ENCODE peak calls at places on chromosomes 13 and 19, in seven cellular contexts. Q, C, P, X, I, G and T are unnamed samples.

GRCh38 chr19:58417071-58417470 is 8.6 kb downstream of the ZNF584 start:
- DNase-seq in Q (no peak), C (no peak), P (no peak), X (no peak), I (no peak), G (no peak), T (no peak)

GRCh38 chr13:92164822-92165221 is 766.4 kb downstream of the GPC5 start:
- DNase-seq in Q (no peak), C (no peak), P (no peak), X (no peak), I (no peak), G (no peak), T (no peak)

GRCh38 chr13:112486386-112487126 is 101.4 kb downstream of the TUBGCP3 start:
- DNase-seq in Q (no peak), C (no peak), P (peak), X (no peak), I (no peak), G (no peak), T (no peak)

GRCh38 chr19:9406798-9407352 is 28.5 kb downstream of the ZNF266 start:
- DNase-seq in Q (peak), C (peak), P (peak), X (peak), I (peak), G (peak), T (no peak)

GRCh38 chr19:21115430-21115829 is 26.4 kb upstream of the ZNF431 start:
- DNase-seq in Q (no peak), C (no peak), P (no peak), X (no peak), I (no peak), G (no peak), T (no peak)

GRCh38 chr19:2478324-2478755 is 2.4 kb downstream of the GADD45B start:
- DNase-seq in Q (no peak), C (peak), P (peak), X (peak), I (peak), G (no peak), T (peak)

GRCh38 chr19:5479958-5480357 is 24.7 kb downstream of the ZNRF4 start:
- DNase-seq in Q (no peak), C (no peak), P (no peak), X (no peak), I (no peak), G (no peak), T (no peak)

GRCh38 chr13:80141114-80141849 is 199.6 kb downstream of the SPRY2 start:
- DNase-seq in Q (peak), C (no peak), P (peak), X (peak), I (peak), G (no peak), T (no peak)

GRCh38 chr19:8358948-8359347 is 5.0 kb upstream of the ANGPTL4 start:
- DNase-seq in Q (no peak), C (no peak), P (no peak), X (no peak), I (no peak), G (no peak), T (no peak)

GRCh38 chr13:79662882-79663281 is 181.9 kb downstream of the NDFIP2 start:
- DNase-seq in Q (peak), C (no peak), P (no peak), X (peak), I (no peak), G (no peak), T (no peak)

GRCh38 chr19:262125-262524 is 29.1 kb downstream of the PLPP2 start:
- DNase-seq in Q (no peak), C (peak), P (no peak), X (no peak), I (no peak), G (no peak), T (no peak)

GRCh38 chr13:109154146-109154545 is 524.7 kb downstream of the MYO16 start:
- DNase-seq in Q (no peak), C (no peak), P (no peak), X (no peak), I (no peak), G (no peak), T (no peak)

GRCh38 chr19:21910318-21910717 is 74.3 kb upstream of the ZNF43 start:
- DNase-seq in Q (no peak), C (no peak), P (no peak), X (no peak), I (no peak), G (no peak), T (no peak)

GRCh38 chr13:101258509-101258908 is 157.8 kb downstream of the NALCN start:
- DNase-seq in Q (no peak), C (no peak), P (no peak), X (no peak), I (no peak), G (no peak), T (no peak)

GRCh38 chr19:1811942-1812425 is at the start of gene ATP8B3:
- DNase-seq in Q (no peak), C (no peak), P (no peak), X (no peak), I (no peak), G (no peak), T (peak)

GRCh38 chr19:4547303-4548237 is 7.7 kb upstream of the LRG1 start:
- DNase-seq in Q (no peak), C (no peak), P (no peak), X (no peak), I (no peak), G (no peak), T (peak)

GRCh38 chr13:40981949-40982348 is 37.2 kb downstream of the ELF1 start:
- DNase-seq in Q (no peak), C (no peak), P (no peak), X (no peak), I (no peak), G (no peak), T (no peak)

GRCh38 chr19:23547156-23547555 is 139.9 kb downstream of the ZNF675 start:
- DNase-seq in Q (no peak), C (no peak), P (no peak), X (no peak), I (no peak), G (no peak), T (no peak)

GRCh38 chr13:102729560-102730275 is 34.9 kb upstream of the METTL21C start:
- DNase-seq in Q (no peak), C (no peak), P (peak), X (no peak), I (peak), G (no peak), T (no peak)

GRCh38 chr19:18408053-18408476 is 10.6 kb upstream of the LRRC25 start:
- DNase-seq in Q (no peak), C (peak), P (no peak), X (no peak), I (no peak), G (no peak), T (peak)

GRCh38 chr13:23386533-23386932 is 47.0 kb downstream of the SACS start:
- DNase-seq in Q (no peak), C (peak), P (no peak), X (no peak), I (no peak), G (no peak), T (no peak)

GRCh38 chr13:21837841-21838551 is 167.1 kb downstream of the FGF9 start:
- DNase-seq in Q (no peak), C (no peak), P (no peak), X (no peak), I (peak), G (no peak), T (peak)

DNA sequence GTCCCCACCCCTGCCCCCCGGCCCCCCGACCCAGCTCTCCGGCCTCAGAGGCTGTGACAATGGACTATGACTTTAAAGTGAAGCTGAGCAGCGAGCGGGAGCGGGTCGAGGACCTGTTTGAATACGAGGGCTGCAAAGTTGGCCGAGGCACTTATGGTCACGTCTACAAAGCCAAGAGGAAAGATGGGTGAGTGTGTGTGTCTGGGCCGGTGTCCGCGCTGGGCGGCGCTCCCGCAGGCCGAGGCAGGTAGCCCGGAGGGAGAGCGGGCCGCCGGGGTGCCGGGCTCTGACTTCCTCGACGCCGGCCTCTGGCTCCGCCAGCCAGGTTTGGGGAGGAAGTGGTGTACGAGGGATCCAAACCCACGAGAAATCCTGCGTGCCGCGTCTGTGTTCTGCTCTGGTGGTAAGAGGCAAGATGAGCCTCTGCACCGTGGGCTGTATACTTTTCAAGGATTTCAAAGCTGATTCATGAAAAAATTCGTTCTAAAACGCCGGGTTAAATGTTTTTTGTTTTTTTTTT is 714 bp downstream of the CDK8 start:
- DNase-seq in Q (peak), C (peak), P (peak), X (peak), I (peak), G (no peak), T (peak)
- TF ChIP-seq CTCF in Q (no peak), C (no peak), P (no peak), X (no peak), I (no peak), G (no peak), T (no peak)

DNA sequence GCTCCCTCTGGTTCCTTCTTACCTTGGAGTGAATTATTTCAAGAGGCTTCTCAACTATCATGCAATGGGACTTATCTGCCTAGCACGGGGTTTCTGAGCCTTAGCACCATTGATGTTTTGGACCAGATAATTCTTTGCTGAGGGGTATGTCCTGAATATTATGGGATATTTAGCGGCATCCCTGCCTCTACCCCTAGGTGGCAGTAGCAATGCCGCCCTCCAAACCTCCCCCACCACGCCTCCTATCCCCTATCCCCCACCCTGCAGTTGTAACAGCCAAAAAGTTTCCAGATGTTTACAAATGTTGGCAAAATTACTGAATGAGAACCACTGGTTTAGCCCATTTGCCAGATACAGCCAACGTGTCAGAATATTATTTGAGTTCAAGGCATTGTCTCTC is 125.5 kb downstream of the POSTN start:
- DNase-seq in Q (no peak), C (no peak), P (no peak), X (no peak), I (no peak), G (no peak), T (no peak)
- TF ChIP-seq CTCF in Q (no peak), C (no peak), P (no peak), X (no peak), I (no peak), G (no peak), T (no peak)

DNA sequence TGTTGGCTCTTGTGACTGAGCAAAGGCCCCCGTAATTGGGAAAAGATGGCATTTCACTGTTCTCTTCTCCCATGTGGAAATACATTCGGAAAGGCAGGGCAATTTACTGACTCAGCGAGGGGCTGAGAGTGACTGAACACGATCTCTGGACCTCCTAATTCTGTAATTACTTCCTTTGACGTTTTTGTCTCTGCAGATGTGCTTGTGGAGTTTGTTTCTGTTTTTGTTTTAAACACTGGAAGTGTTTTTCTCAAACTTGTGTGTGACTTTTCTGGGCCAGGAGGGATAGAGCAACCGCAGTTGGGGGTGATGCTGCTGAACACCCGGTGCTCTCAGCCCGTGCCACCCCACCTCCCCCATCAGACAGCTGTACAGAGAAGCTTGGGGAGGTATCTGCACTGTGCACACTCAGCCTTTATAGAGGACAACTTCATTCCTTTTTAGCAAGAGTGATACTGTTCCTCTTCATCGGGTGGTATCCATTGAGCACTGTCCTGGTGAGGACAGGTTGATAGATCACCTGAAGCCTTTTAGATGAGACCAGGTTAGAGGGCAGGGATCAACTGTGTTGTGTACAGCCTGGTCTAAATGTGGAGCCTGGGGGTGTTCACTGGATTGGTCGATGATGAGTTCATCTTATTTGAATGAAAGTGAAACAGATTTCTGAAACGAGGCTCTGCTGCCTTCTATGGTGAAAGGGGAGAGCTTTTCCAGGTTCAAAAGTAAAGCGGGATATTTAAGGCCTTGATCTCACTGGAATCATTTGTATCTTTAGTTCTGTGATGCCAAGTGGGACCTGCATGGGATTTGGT is 117.4 kb downstream of the ESD start:
- DNase-seq in Q (no peak), C (peak), P (peak), X (no peak), I (peak), G (peak), T (no peak)
- TF ChIP-seq CTCF in Q (no peak), C (peak), P (no peak), X (peak), I (peak), G (peak), T (no peak)

GRCh38 chr13:33615436-33615835 is 202.5 kb upstream of the RFC3 start:
- DNase-seq in Q (peak), C (no peak), P (no peak), X (no peak), I (no peak), G (no peak), T (no peak)

GRCh38 chr13:33611016-33611805 is 206.7 kb upstream of the RFC3 start:
- DNase-seq in Q (peak), C (no peak), P (no peak), X (peak), I (peak), G (peak), T (no peak)

GRCh38 chr13:33616130-33616529 is 201.8 kb upstream of the RFC3 start:
- DNase-seq in Q (no peak), C (no peak), P (no peak), X (no peak), I (no peak), G (no peak), T (no peak)

GRCh38 chr13:33612641-33613638 is 205.0 kb upstream of the RFC3 start:
- DNase-seq in Q (no peak), C (peak), P (no peak), X (no peak), I (no peak), G (no peak), T (no peak)

GRCh38 chr13:33617055-33617454 is 200.9 kb upstream of the RFC3 start:
- DNase-seq in Q (no peak), C (no peak), P (no peak), X (no peak), I (no peak), G (no peak), T (no peak)
- TF ChIP-seq CTCF in Q (no peak), C (no peak), P (no peak), X (no peak), I (no peak), G (no peak), T (no peak)

GRCh38 chr13:43961909-43962308 is 82.2 kb downstream of the LACC1 start:
- DNase-seq in Q (no peak), C (no peak), P (no peak), X (no peak), I (no peak), G (no peak), T (no peak)

GRCh38 chr13:43959291-43959690 is 79.6 kb downstream of the LACC1 start:
- DNase-seq in Q (no peak), C (no peak), P (no peak), X (no peak), I (no peak), G (no peak), T (no peak)

GRCh38 chr13:43965446-43965845 is 85.7 kb downstream of the LACC1 start:
- DNase-seq in Q (no peak), C (no peak), P (no peak), X (no peak), I (no peak), G (no peak), T (no peak)

GRCh38 chr13:43964698-43965097 is 85.0 kb downstream of the LACC1 start:
- DNase-seq in Q (no peak), C (no peak), P (no peak), X (no peak), I (no peak), G (no peak), T (no peak)

DNA sequence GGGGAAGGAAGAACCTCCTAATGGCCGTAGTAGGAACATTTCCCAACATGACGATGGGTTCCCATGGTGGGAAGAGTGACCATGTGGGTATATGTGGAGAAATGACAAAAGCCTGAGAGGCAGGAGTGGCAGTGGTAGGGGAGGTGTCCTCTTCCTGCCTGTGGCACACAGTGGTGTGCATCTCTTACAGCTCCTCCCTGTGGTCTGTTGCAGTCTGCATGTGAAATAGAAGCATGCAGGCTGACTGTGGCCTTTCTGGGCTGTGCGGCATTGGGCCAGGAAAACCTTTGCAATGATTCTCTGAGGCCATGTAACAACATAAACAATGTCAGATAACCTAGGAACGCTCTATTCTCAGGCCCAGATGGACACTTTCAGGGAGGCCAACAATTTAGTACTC is 84.0 kb downstream of the LACC1 start:
- DNase-seq in Q (no peak), C (peak), P (no peak), X (no peak), I (no peak), G (no peak), T (no peak)
- TF ChIP-seq CTCF in Q (peak), C (no peak), P (no peak), X (peak), I (no peak), G (no peak), T (no peak)

GRCh38 chr13:110627761-110628476 is 12.6 kb downstream of the NAXD start:
- DNase-seq in Q (no peak), C (no peak), P (no peak), X (no peak), I (no peak), G (no peak), T (no peak)
- TF ChIP-seq CTCF in Q (no peak), C (no peak), P (no peak), X (no peak), I (no peak), G (no peak), T (no peak)

GRCh38 chr13:33707449-33707848 is 110.5 kb upstream of the RFC3 start:
- DNase-seq in Q (no peak), C (no peak), P (no peak), X (no peak), I (no peak), G (no peak), T (no peak)

GRCh38 chr13:33710924-33711323 is 107.0 kb upstream of the RFC3 start:
- DNase-seq in Q (no peak), C (no peak), P (no peak), X (no peak), I (peak), G (no peak), T (no peak)

GRCh38 chr13:33711441-33711840 is 106.5 kb upstream of the RFC3 start:
- DNase-seq in Q (no peak), C (no peak), P (no peak), X (no peak), I (peak), G (no peak), T (no peak)
- TF ChIP-seq CTCF in Q (no peak), C (no peak), P (no peak), X (no peak), I (no peak), G (no peak), T (no peak)